ENCODE peak calls at places on chromosomes 13 and 19, in seven cellular contexts. F, I, R, A, O, P and N are unnamed samples.
A peak's percentile ranks its signal among the peaks of the same experiment; 100 is the strongest.

GRCh38 chr13:113187905-113188595 is 20.4 kb downstream of the PCID2 start:
- DNase-seq in O (no peak), R (no peak), A (no peak), P (no peak), I (no peak), F (no peak), N (no peak)

GRCh38 chr13:32031025-32031814 is at the start of gene FRY:
- DNase-seq in R (peak; percentile 83), A (peak; percentile 48), P (peak; percentile 73), O (peak; percentile 78), F (peak; percentile 78), I (peak; percentile 67), N (peak; percentile 70)

GRCh38 chr19:8451885-8452284 is 7.1 kb downstream of the HNRNPM start:
- DNase-seq in P (no peak), O (peak; percentile 82), A (no peak), R (no peak), F (no peak), I (no peak), N (no peak)

GRCh38 chr19:23437901-23438300 is 42.6 kb upstream of the ZNF91 start:
- DNase-seq in A (no peak), R (no peak), O (no peak), P (no peak), I (no peak), F (no peak), N (no peak)

GRCh38 chr19:14167594-14168138 is 31.3 kb upstream of the ASF1B start:
- DNase-seq in P (peak; percentile 40), I (no peak), F (no peak), A (no peak), R (no peak), O (no peak), N (no peak)

GRCh38 chr13:112657850-112658445 is 31.9 kb upstream of the ATP11A start:
- DNase-seq in O (peak; percentile 47), F (peak; percentile 52), I (no peak), R (no peak), A (no peak), P (peak; percentile 50), N (no peak)

GRCh38 chr19:9913237-9914000 is 22.9 kb downstream of the OLFM2 start:
- DNase-seq in P (no peak), A (no peak), I (no peak), R (peak; percentile 64), O (peak; percentile 63), F (peak; percentile 66), N (peak; percentile 25)

GRCh38 chr13:41516166-41516565 is 58.8 kb downstream of the RGCC start:
- DNase-seq in A (no peak), I (no peak), O (no peak), P (no peak), R (no peak), F (no peak), N (no peak)

GRCh38 chr13:34419025-34419424 is 523.0 kb upstream of the NBEA start:
- DNase-seq in I (no peak), R (no peak), O (no peak), A (no peak), P (no peak), F (no peak), N (no peak)

GRCh38 chr19:3387645-3388589 is 21.5 kb downstream of the NFIC start:
- DNase-seq in P (peak; percentile 91), F (peak; percentile 93), I (peak; percentile 89), O (peak; percentile 74), A (peak; percentile 98), R (peak; percentile 98), N (peak; percentile 87)

GRCh38 chr13:79225487-79226232 is 180.4 kb downstream of the RBM26 start:
- DNase-seq in R (no peak), I (no peak), P (no peak), A (no peak), F (no peak), O (peak; percentile 22), N (no peak)

GRCh38 chr19:45117167-45117594 is 24.2 kb downstream of the PPP1R37 start:
- DNase-seq in F (peak; percentile 80), A (no peak), I (no peak), P (no peak), O (peak; percentile 17), R (no peak), N (no peak)

GRCh38 chr19:6767357-6768235 is at the start of gene SH2D3A:
- DNase-seq in O (peak; percentile 19), P (peak; percentile 64), F (peak; percentile 96), R (peak; percentile 98), I (peak; percentile 61), A (no peak), N (peak; percentile 51)

GRCh38 chr13:76036176-76036575 is 400.0 kb downstream of the LMO7 start:
- DNase-seq in F (no peak), I (no peak), P (no peak), A (no peak), O (no peak), R (no peak), N (no peak)

GRCh38 chr13:52968074-52968700 is 60.4 kb upstream of the OLFM4 start:
- DNase-seq in F (peak; percentile 84), P (peak; percentile 73), A (peak; percentile 42), I (peak; percentile 64), R (peak; percentile 89), O (peak; percentile 82), N (peak; percentile 60)

GRCh38 chr13:100645382-100645781 is 29.2 kb downstream of the TMTC4 start:
- DNase-seq in P (no peak), A (no peak), F (no peak), O (no peak), I (no peak), R (no peak), N (no peak)

GRCh38 chr19:48596679-48597465 is 9.7 kb upstream of the SPACA4 start:
- DNase-seq in P (no peak), F (no peak), R (peak; percentile 50), O (no peak), A (no peak), I (no peak), N (no peak)

GRCh38 chr19:45498411-45499195 is at the start of gene PPM1N:
- DNase-seq in I (no peak), A (no peak), F (peak; percentile 72), R (peak; percentile 71), P (no peak), O (peak; percentile 59), N (no peak)

GRCh38 chr19:8412783-8413592 is at the start of gene MARCHF2:
- DNase-seq in R (peak; percentile 99), A (peak; percentile 97), O (peak; percentile 99), F (peak; percentile 99), I (peak; percentile 97), P (peak; percentile 98), N (peak; percentile 96)

GRCh38 chr13:32150794-32151193 is 119.2 kb downstream of the FRY start:
- DNase-seq in R (no peak), A (peak; percentile 48), O (peak; percentile 71), I (peak; percentile 84), P (peak; percentile 83), F (no peak), N (peak; percentile 78)

GRCh38 chr19:17061205-17061604 is 14.0 kb downstream of the HAUS8 start:
- DNase-seq in P (no peak), R (no peak), O (no peak), F (no peak), I (no peak), A (no peak), N (no peak)

GRCh38 chr19:47267350-47267759 is 7.3 kb upstream of the INAFM1 start:
- DNase-seq in F (no peak), I (no peak), R (peak; percentile 86), A (peak; percentile 72), O (no peak), P (no peak), N (no peak)

GRCh38 chr13:105572401-105572800 is 963.1 kb downstream of the EFNB2 start:
- DNase-seq in P (no peak), F (no peak), I (no peak), A (no peak), O (no peak), R (no peak), N (no peak)

GRCh38 chr13:24627090-24627714 is 53.0 kb upstream of the ATP12A start:
- DNase-seq in I (no peak), R (peak; percentile 47), P (no peak), F (no peak), O (peak; percentile 60), A (no peak), N (no peak)

GRCh38 chr19:53553865-53554791 is 16.2 kb downstream of the ZNF331 start:
- DNase-seq in R (peak; percentile 93), F (peak; percentile 95), A (peak; percentile 78), P (peak; percentile 92), I (peak; percentile 93), O (peak; percentile 95), N (peak; percentile 88)

GRCh38 chr19:35042954-35043604 is 1.6 kb downstream of the HPN start:
- DNase-seq in I (no peak), O (no peak), P (no peak), A (no peak), R (no peak), F (no peak), N (no peak)
- H3K27ac ChIP-seq in I (no peak overlapping the region), O (no peak overlapping the region), P (no peak overlapping the region), A (peak overlapping the region; percentile 98), R (peak overlapping the region; percentile 91), F (no peak overlapping the region), N (peak overlapping the region; percentile 89)

GRCh38 chr19:29262085-29262484 is 49.1 kb upstream of the UQCRFS1 start:
- DNase-seq in P (no peak), O (no peak), F (no peak), A (no peak), I (no peak), R (no peak), N (no peak)
- H3K27me3 ChIP-seq in P (peaks cover 5% of the 10 kb centered on the region), O (no peaks in the 10 kb centered on the region), F (peaks cover 7% of the 10 kb centered on the region), A (no peaks in the 10 kb centered on the region), I (no peaks in the 10 kb centered on the region), R (no peaks in the 10 kb centered on the region), N (peaks cover 35% of the 10 kb centered on the region)

GRCh38 chr19:39141929-39142328 is 16.3 kb downstream of the PAK4 start:
- DNase-seq in I (no peak), R (no peak), A (no peak), O (no peak), P (no peak), F (no peak), N (no peak)

GRCh38 chr19:39139305-39140194 is 14.0 kb downstream of the PAK4 start:
- DNase-seq in O (no peak), P (no peak), I (no peak), F (no peak), A (no peak), R (no peak), N (no peak)

GRCh38 chr19:39140195-39140516 is 14.6 kb downstream of the PAK4 start:
- DNase-seq in A (no peak), P (no peak), R (peak; percentile 40), I (no peak), F (no peak), O (no peak), N (no peak)

GRCh38 chr19:39142655-39143054 is 17.1 kb downstream of the PAK4 start:
- DNase-seq in I (no peak), F (no peak), A (no peak), O (no peak), P (no peak), R (peak; percentile 33), N (no peak)

GRCh38 chr19:39140594-39140993 is 15.0 kb downstream of the PAK4 start:
- DNase-seq in R (peak; percentile 22), F (no peak), P (no peak), O (no peak), I (no peak), A (no peak), N (no peak)
- H3K27ac ChIP-seq in R (no peak overlapping the region), F (no peak overlapping the region), P (no peak overlapping the region), O (no peak overlapping the region), I (no peak overlapping the region), A (no peak overlapping the region), N (peak overlapping the region; percentile 34)

DNA sequence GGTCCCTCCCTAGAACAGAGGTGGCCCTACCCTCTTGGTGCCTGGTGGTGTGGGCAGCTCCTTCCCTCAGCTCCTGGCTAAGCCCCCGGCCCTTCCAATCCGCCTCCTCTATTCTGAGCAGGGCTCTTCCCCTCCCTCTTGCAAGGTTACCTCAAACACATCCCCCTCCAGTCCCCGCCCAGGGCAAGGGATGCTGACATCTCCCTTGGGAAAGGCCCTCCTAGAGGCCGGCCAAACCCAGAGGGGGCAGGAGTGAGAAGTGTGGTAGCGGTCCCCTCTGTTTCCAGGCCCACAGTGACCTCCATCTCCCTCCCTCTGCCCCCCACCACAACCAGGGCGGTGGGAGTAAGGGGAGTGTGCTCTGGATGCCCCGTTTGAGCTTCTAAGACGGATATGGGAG is 2.5 kb downstream of the LINGO3 start:
- DNase-seq in P (no peak), I (no peak), R (no peak), O (no peak), F (no peak), A (no peak), N (no peak)
- H3K27me3 ChIP-seq in P (peaks cover 42% of the 10 kb centered on the region), I (no peaks in the 10 kb centered on the region), R (no peaks in the 10 kb centered on the region), O (peaks cover 24% of the 10 kb centered on the region), F (peaks cover 54% of the 10 kb centered on the region), A (peaks cover 25% of the 10 kb centered on the region), N (peaks cover 86% of the 10 kb centered on the region)